ENCODE peak calls at places on chromosomes 3 and 15, in eight cellular contexts. Q is CD4-positive, alpha-beta memory T cell; H is psoas muscle; R is cardiac muscle cell; B is sigmoid colon; O is mesenchymal stem cell; G is uterus; V is upper lobe of left lung. L is an unnamed sample.
A peak's percentile ranks its signal among the peaks of the same experiment; 100 is the strongest.

GRCh38 chr15:78105541-78106241 is 13.3 kb downstream of the SH2D7 start:
- DNase-seq in Q (no peak), G (no peak), O (no peak), R (peak; percentile 36), B (peak; percentile 57), V (no peak), H (no peak), L (no peak)

GRCh38 chr15:101047301-101047781 is 128.2 kb downstream of the LRRK1 start:
- DNase-seq in R (no peak), Q (no peak), V (peak; percentile 15), G (peak; percentile 16), B (peak; percentile 43), H (no peak), O (no peak), L (no peak)

GRCh38 chr3:173893066-173893465 is 495.5 kb downstream of the NLGN1 start:
- DNase-seq in V (no peak), B (no peak), R (no peak), O (no peak), G (no peak), H (no peak), Q (no peak), L (no peak)

GRCh38 chr3:116153174-116153573 is 292.1 kb downstream of the LSAMP start:
- DNase-seq in O (no peak), Q (no peak), B (no peak), G (no peak), R (peak; percentile 7), H (no peak), V (no peak), L (no peak)

GRCh38 chr15:38266247-38266996 is 13.8 kb downstream of the SPRED1 start:
- DNase-seq in G (no peak), H (no peak), V (no peak), O (no peak), R (peak; percentile 49), Q (no peak), B (no peak), L (no peak)

GRCh38 chr3:78992830-78993229 is 775.0 kb downstream of the ROBO1 start:
- DNase-seq in Q (no peak), V (no peak), R (no peak), O (no peak), G (no peak), H (no peak), B (no peak), L (no peak)

GRCh38 chr3:14564741-14565140 is 24.6 kb upstream of the GRIP2 start:
- DNase-seq in O (no peak), G (no peak), V (no peak), B (no peak), H (no peak), Q (no peak), R (no peak), L (no peak)

GRCh38 chr15:83850846-83851245 is 196.9 kb downstream of the ADAMTSL3 start:
- DNase-seq in O (no peak), H (no peak), R (no peak), B (no peak), V (no peak), Q (no peak), G (no peak), L (no peak)

GRCh38 chr3:10546887-10547286 is 41.5 kb upstream of the ATP2B2 start:
- DNase-seq in R (no peak), Q (no peak), V (no peak), H (no peak), B (no peak), O (no peak), G (no peak), L (no peak)

GRCh38 chr3:14525685-14526631 is 14.2 kb downstream of the GRIP2 start:
- DNase-seq in H (no peak), Q (no peak), B (peak; percentile 68), G (peak; percentile 28), R (peak; percentile 53), V (no peak), O (peak; percentile 88), L (no peak)

GRCh38 chr15:87609474-87609873 is 647.1 kb downstream of the NTRK3 start:
- DNase-seq in G (no peak), B (no peak), Q (no peak), O (peak; percentile 96), R (peak; percentile 97), V (no peak), H (no peak), L (no peak)

GRCh38 chr3:14369675-14370669 is 32.4 kb upstream of the SLC6A6 start:
- DNase-seq in Q (no peak), R (no peak), G (no peak), O (no peak), B (no peak), V (peak; percentile 65), H (peak; percentile 52), L (no peak)

GRCh38 chr15:64455951-64456350 is 4.4 kb upstream of the ZNF609 start:
- DNase-seq in H (no peak), B (peak; percentile 65), V (peak; percentile 33), R (peak; percentile 53), Q (no peak), G (no peak), O (no peak), L (no peak)

GRCh38 chr15:68151277-68151676 is 53.9 kb downstream of the CALML4 start:
- DNase-seq in R (no peak), V (no peak), H (no peak), Q (no peak), O (peak; percentile 35), B (no peak), G (no peak), L (no peak)

GRCh38 chr15:72758195-72758594 is 25.4 kb downstream of the ADPGK start:
- DNase-seq in G (no peak), B (no peak), O (peak; percentile 97), H (no peak), V (no peak), R (peak; percentile 93), Q (no peak), L (no peak)

GRCh38 chr3:48422272-48422671 is 7.6 kb downstream of the PLXNB1 start:
- DNase-seq in B (no peak), R (no peak), V (no peak), Q (no peak), O (no peak), H (no peak), G (no peak), L (no peak)

GRCh38 chr3:126100688-126101301 is 16.9 kb upstream of the SLC41A3 start:
- DNase-seq in B (peak; percentile 54), O (peak; percentile 61), Q (no peak), G (no peak), V (no peak), R (no peak), H (peak; percentile 48), L (no peak)

GRCh38 chr3:126103121-126104027 is 19.4 kb upstream of the SLC41A3 start:
- DNase-seq in O (no peak), R (no peak), B (peak; percentile 58), Q (no peak), H (no peak), G (no peak), V (no peak), L (no peak)

GRCh38 chr3:126102530-126102951 is 18.6 kb upstream of the SLC41A3 start:
- DNase-seq in Q (no peak), O (no peak), G (no peak), B (peak; percentile 85), R (peak; percentile 21), H (peak; percentile 55), V (no peak), L (no peak)

GRCh38 chr3:126101521-126101982 is 17.6 kb upstream of the SLC41A3 start:
- DNase-seq in B (peak; percentile 50), V (no peak), R (no peak), O (no peak), H (no peak), G (no peak), Q (no peak), L (no peak)

GRCh38 chr3:126102011-126102410 is 18.1 kb upstream of the SLC41A3 start:
- DNase-seq in Q (no peak), G (no peak), O (no peak), H (no peak), B (peak; percentile 60), R (no peak), V (no peak), L (no peak)
- H3K4me1 ChIP-seq in Q (no peaks in the 10 kb centered on the region), G (no peaks in the 10 kb centered on the region), O (no peaks in the 10 kb centered on the region), H (peaks cover 56% of the 10 kb centered on the region), B (peaks cover 18% of the 10 kb centered on the region), R (no peaks in the 10 kb centered on the region), V (no peaks in the 10 kb centered on the region), L (no peaks in the 10 kb centered on the region)

DNA sequence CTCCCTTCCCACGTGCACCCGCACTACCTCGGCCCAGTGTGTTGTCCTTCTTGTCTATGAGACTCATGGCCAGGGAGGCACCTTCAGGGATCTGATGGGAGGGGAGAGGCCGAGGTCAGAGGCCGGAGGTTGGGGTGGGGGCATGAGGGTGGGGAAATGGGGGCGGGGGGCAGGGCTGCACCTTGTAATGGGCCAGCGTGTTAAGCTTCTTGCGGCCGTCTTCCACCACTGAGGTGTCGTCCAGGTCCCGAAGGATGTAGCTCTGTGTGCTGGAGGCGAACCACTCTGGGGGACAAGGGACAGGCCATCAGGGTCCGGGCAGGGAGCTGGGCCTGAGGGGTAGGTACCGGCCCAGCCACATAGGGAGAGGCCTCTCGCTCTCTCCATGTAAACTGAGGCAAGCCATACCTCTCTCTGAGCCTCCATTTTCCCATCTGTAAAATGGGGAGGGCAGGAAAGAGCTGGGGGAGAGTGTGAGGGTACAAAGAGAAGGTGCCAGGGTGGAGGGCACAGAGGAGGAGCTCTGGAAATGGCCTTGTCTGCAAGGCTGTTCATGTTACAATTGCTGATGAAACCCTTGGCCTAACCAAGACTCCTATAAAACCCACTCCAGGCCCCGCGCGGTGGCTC is 18.8 kb downstream of the H1-8 start:
- DNase-seq in G (no peak), B (no peak), H (no peak), V (no peak), O (no peak), Q (no peak), R (no peak), L (no peak)
- H3K27ac ChIP-seq in G (peak overlapping the region; percentile 88), B (peak overlapping the region; percentile 81), H (peak overlapping the region; percentile 66), V (peak overlapping the region; percentile 78), O (peak overlapping the region; percentile 79), Q (no peak overlapping the region), R (peak overlapping the region; percentile 43), L (no peak overlapping the region)

GRCh38 chr3:171806200-171807128 is 3.8 kb downstream of the PLD1 start:
- DNase-seq in O (peak; percentile 96), Q (no peak), R (peak; percentile 69), H (no peak), G (no peak), B (no peak), V (no peak), L (no peak)

GRCh38 chr3:171803044-171803443 is 7.2 kb downstream of the PLD1 start:
- DNase-seq in Q (no peak), O (no peak), B (no peak), G (no peak), H (no peak), V (no peak), R (no peak), L (no peak)

GRCh38 chr3:171805687-171806086 is 4.6 kb downstream of the PLD1 start:
- DNase-seq in B (no peak), R (no peak), O (no peak), G (no peak), V (no peak), Q (no peak), H (no peak), L (no peak)

GRCh38 chr3:171802601-171802956 is 7.7 kb downstream of the PLD1 start:
- DNase-seq in B (no peak), G (no peak), V (no peak), Q (no peak), R (no peak), H (no peak), O (no peak), L (no peak)

GRCh38 chr3:171804618-171805389 is 5.5 kb downstream of the PLD1 start:
- DNase-seq in G (peak; percentile 55), B (no peak), Q (no peak), O (peak; percentile 59), H (no peak), V (no peak), R (peak; percentile 68), L (no peak)
- H3K4me1 ChIP-seq in G (no peaks in the 10 kb centered on the region), B (peaks cover 28% of the 10 kb centered on the region), Q (peaks cover 6% of the 10 kb centered on the region), O (peaks cover 9% of the 10 kb centered on the region), H (peaks cover 9% of the 10 kb centered on the region), V (peaks cover 32% of the 10 kb centered on the region), R (peaks cover 3% of the 10 kb centered on the region), L (no peaks in the 10 kb centered on the region)

GRCh38 chr3:31908391-31909097 is 72.5 kb downstream of the OSBPL10 start:
- DNase-seq in H (no peak), Q (no peak), B (no peak), R (no peak), O (no peak), G (no peak), V (no peak), L (no peak)
- H3K27ac ChIP-seq in H (no peak overlapping the region), Q (no peak overlapping the region), B (no peak overlapping the region), R (no peak overlapping the region), O (peak overlapping the region; percentile 90), G (no peak overlapping the region), V (no peak overlapping the region), L (no peak overlapping the region)

L was measured in naive thymus-derived CD4-positive, alpha-beta T cell.